ENCODE peak calls at places on chromosomes 4 and X, in eight cellular contexts. U is hepatocyte, I is SK-N-SH, K is PC-3, Z is GM23338, C is MM.1S, G is OCI-LY7, E is HCT116. Y is an unnamed sample.

GRCh38 chr4:38314663-38315062 is 349.3 kb upstream of the KLF3 start:
- DNase-seq in K (peak), C (no peak), G (no peak), I (no peak), E (no peak), U (no peak), Z (no peak), Y (no peak)

GRCh38 chr4:148173397-148174017 is 268.7 kb downstream of the NR3C2 start:
- DNase-seq in G (no peak), K (peak), U (no peak), C (no peak), Z (no peak), E (no peak), I (no peak), Y (no peak)

GRCh38 chrX:19593684-19594083 is 78.4 kb upstream of the MAP3K15 start:
- DNase-seq in K (peak), G (peak), Z (peak), C (peak), I (peak), E (peak), U (peak), Y (no peak)

GRCh38 chr4:30839583-30840520 is 119.7 kb downstream of the PCDH7 start:
- DNase-seq in Z (peak), I (no peak), E (peak), U (peak), G (no peak), K (peak), C (no peak), Y (no peak)

GRCh38 chr4:75110061-75110460 is 177.1 kb downstream of the PARM1 start:
- DNase-seq in K (no peak), I (no peak), U (no peak), G (no peak), E (no peak), C (no peak), Z (no peak), Y (no peak)

GRCh38 chrX:70089575-70090297 is 27.5 kb downstream of the OTUD6A start:
- DNase-seq in E (no peak), U (no peak), C (no peak), Z (no peak), I (no peak), K (peak), G (no peak), Y (no peak)

GRCh38 chr4:6986067-6986780 is 56.9 kb upstream of the TADA2B start:
- DNase-seq in E (no peak), Z (peak), I (peak), G (no peak), K (peak), C (no peak), U (peak), Y (peak)

GRCh38 chrX:47644557-47645091 is 5.7 kb downstream of the ELK1 start:
- DNase-seq in U (peak), G (no peak), I (peak), K (peak), Z (peak), C (peak), E (no peak), Y (peak)

GRCh38 chr4:139665690-139666529 is at the start of gene MGST2:
- DNase-seq in I (peak), Z (peak), E (no peak), U (peak), G (peak), C (peak), K (peak), Y (peak)

GRCh38 chrX:23764585-23764984 is 18.4 kb upstream of the SAT1 start:
- DNase-seq in G (no peak), I (no peak), E (no peak), Z (no peak), U (no peak), C (no peak), K (no peak), Y (no peak)

GRCh38 chrX:40107291-40108083 is 9.7 kb upstream of the BCOR start:
- DNase-seq in C (peak), E (peak), U (peak), I (peak), Z (peak), G (no peak), K (peak), Y (peak)

GRCh38 chr4:124754671-124755070 is 42.1 kb upstream of the ANKRD50 start:
- DNase-seq in Z (no peak), C (no peak), K (peak), G (no peak), E (no peak), U (no peak), I (no peak), Y (no peak)

GRCh38 chrX:13495232-13495631 is 74.2 kb upstream of the EGFL6 start:
- DNase-seq in Z (no peak), E (peak), C (no peak), U (no peak), I (no peak), K (no peak), G (no peak), Y (no peak)

GRCh38 chr4:19455196-19455595 is 796.5 kb upstream of the SLIT2 start:
- DNase-seq in Z (no peak), K (peak), E (peak), U (no peak), G (no peak), I (no peak), C (no peak), Y (no peak)

GRCh38 chrX:17933856-17934255 is 72.8 kb upstream of the RAI2 start:
- DNase-seq in G (no peak), E (no peak), Z (no peak), U (no peak), K (peak), I (no peak), C (no peak), Y (no peak)
- TF ChIP-seq EZH2phosphoT487 in G (no peak), E (no peak), Z (no peak), U (no peak), K (no peak), I (no peak), C (no peak), Y (no peak)

GRCh38 chrX:153659268-153659667 is 12.3 kb downstream of the DUSP9 start:
- DNase-seq in C (no peak), E (no peak), G (no peak), I (no peak), U (no peak), Z (no peak), K (no peak), Y (no peak)

GRCh38 chrX:153667281-153667831 is 6.3 kb downstream of the PNCK start:
- DNase-seq in G (no peak), I (no peak), E (no peak), K (no peak), C (no peak), U (no peak), Z (no peak), Y (no peak)

GRCh38 chrX:153665726-153666306 is 7.8 kb downstream of the PNCK start:
- DNase-seq in U (no peak), C (no peak), Z (no peak), G (no peak), K (no peak), I (no peak), E (no peak), Y (no peak)

GRCh38 chrX:153657161-153657560 is 10.2 kb downstream of the DUSP9 start:
- DNase-seq in Z (no peak), U (no peak), E (no peak), G (no peak), I (no peak), C (no peak), K (no peak), Y (no peak)

DNA sequence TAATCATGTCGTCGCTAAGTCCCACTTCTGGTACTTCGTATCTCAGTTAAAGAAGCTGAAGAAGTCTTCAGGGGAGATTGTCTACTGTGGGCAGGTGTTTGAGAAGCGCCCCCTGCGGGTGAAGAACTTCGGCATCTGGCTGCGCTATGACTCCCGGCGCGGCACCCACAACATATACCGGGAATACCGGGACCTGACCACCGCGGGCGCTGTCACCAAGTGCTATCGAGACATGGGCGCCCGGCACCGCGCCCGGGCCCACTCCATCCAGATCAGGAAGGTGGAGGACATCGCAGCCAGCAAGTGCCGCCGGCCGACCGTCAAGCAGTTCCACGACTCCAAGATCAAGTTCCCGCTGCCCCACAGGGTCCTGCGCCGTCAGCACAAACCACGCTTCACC is 11.3 kb downstream of the PNCK start:
- DNase-seq in C (peak), E (peak), Z (peak), U (peak), G (peak), K (no peak), I (peak), Y (peak)
- H3K4me2 ChIP-seq in C (peak), E (peak), Z (peak), U (peak), G (no peak), K (no peak), I (no peak), Y (no peak)

GRCh38 chr4:182193261-182193660 is 49.9 kb upstream of the TENM3 start:
- DNase-seq in Z (no peak), U (no peak), I (no peak), K (no peak), C (no peak), E (no peak), G (no peak), Y (no peak)

GRCh38 chr4:182189107-182189878 is 53.9 kb upstream of the TENM3 start:
- DNase-seq in C (no peak), Z (no peak), U (peak), K (peak), G (no peak), E (no peak), I (no peak), Y (no peak)

GRCh38 chr4:182190306-182190705 is 52.9 kb upstream of the TENM3 start:
- DNase-seq in E (no peak), G (no peak), K (no peak), C (no peak), I (no peak), Z (no peak), U (no peak), Y (no peak)

GRCh38 chr4:182194115-182194834 is 48.9 kb upstream of the TENM3 start:
- DNase-seq in I (no peak), C (no peak), K (no peak), E (no peak), G (no peak), U (no peak), Z (no peak), Y (no peak)

GRCh38 chr4:182192511-182193181 is 50.6 kb upstream of the TENM3 start:
- DNase-seq in C (no peak), K (no peak), E (no peak), I (no peak), Z (no peak), G (no peak), U (no peak), Y (no peak)
- TF ChIP-seq EZH2phosphoT487 in C (no peak), K (no peak), E (no peak), I (no peak), Z (no peak), G (no peak), U (no peak), Y (no peak)

DNA sequence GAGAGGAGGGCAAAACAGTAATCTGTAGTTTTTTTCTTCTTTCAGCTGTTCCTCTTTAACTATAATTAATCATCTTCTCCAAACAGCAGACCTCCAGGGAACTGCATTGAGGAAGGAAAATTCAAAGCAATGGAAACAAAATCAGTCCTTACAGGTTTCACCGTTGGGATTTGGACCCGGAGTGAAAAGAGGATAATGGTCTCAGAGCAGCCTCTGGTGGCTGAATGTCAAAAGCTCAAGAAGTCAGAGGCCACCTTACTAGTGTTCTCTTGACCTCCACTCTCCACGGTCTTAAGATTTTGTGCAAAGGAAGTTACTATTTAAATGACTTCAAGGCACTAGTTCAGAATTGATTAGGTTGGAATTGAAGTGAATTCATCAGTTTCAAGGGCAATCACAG is 16.0 kb upstream of the MID1 start:
- DNase-seq in C (no peak), U (peak), I (peak), G (no peak), K (peak), Z (peak), E (peak), Y (peak)
- H3K4me2 ChIP-seq in C (no peak), U (no peak), I (peak), G (no peak), K (peak), Z (no peak), E (peak), Y (no peak)

GRCh38 chrX:50615570-50616158 is 145.0 kb upstream of the DGKK start:
- DNase-seq in C (no peak), U (no peak), Z (peak), K (no peak), E (no peak), G (no peak), I (peak), Y (no peak)
- TF ChIP-seq EZH2phosphoT487 in C (no peak), U (no peak), Z (no peak), K (no peak), E (no peak), G (no peak), I (no peak), Y (no peak)

GRCh38 chr4:174633399-174633798 is 111.1 kb upstream of the HPGD start:
- DNase-seq in Z (no peak), K (peak), G (no peak), E (no peak), I (no peak), U (no peak), C (no peak), Y (no peak)
- H3K4me2 ChIP-seq in Z (no peak), K (peak), G (no peak), E (no peak), I (no peak), U (no peak), C (peak), Y (no peak)

DNA sequence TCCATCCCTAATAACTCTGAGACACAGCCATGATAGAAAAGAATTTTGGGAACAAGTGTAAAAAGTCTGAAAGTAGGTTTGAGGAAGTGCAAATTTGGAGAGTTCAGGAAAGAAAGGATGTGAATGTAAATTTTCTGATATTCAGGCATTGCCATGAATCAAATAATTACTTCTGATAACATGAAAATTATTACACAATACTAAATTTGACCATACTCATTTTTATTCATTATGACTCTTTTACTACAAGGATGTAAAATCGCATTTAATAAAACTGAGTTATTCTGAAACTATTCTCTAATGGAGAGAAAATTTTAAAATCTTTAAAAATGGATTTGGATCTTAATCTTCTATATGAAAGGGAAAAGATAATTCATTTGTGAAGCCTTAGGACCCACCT is 33.8 kb upstream of the NPY2R start:
- DNase-seq in G (no peak), U (no peak), E (no peak), Z (no peak), C (no peak), I (no peak), K (no peak), Y (no peak)
- TF ChIP-seq EZH2phosphoT487 in G (no peak), U (no peak), E (no peak), Z (no peak), C (no peak), I (no peak), K (no peak), Y (no peak)

GRCh38 chrX:643911-644303 is 13.3 kb downstream of the SHOX start:
- DNase-seq in I (peak), Z (peak), G (no peak), C (no peak), K (no peak), E (no peak), U (no peak), Y (no peak)

GRCh38 chrX:644304-645023 is 13.9 kb downstream of the SHOX start:
- DNase-seq in K (no peak), E (no peak), G (no peak), U (no peak), I (peak), Z (peak), C (no peak), Y (peak)

GRCh38 chrX:646796-647195 is 16.2 kb downstream of the SHOX start:
- DNase-seq in I (no peak), C (peak), Z (no peak), E (no peak), G (no peak), U (no peak), K (no peak), Y (no peak)

GRCh38 chrX:646228-646495 is 15.6 kb downstream of the SHOX start:
- DNase-seq in I (no peak), K (no peak), E (no peak), G (no peak), Z (no peak), C (no peak), U (no peak), Y (no peak)

DNA sequence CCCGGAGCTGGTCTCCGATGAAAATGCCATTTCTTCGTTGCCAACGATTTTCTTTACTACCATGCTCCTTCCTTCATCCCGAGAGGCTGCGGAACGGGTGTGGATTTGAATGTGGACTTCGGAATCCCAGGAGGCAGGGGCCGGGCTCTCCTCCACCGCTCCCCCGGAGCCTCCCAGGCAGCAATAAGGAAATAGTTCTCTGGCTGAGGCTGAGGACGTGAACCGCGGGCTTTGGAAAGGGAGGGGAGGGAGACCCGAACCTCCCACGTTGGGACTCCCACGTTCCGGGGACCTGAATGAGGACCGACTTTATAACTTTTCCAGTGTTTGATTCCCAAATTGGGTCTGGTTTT is 14.4 kb downstream of the SHOX start:
- DNase-seq in C (no peak), U (peak), K (no peak), I (no peak), G (no peak), Z (peak), E (no peak), Y (peak)
- H3K4me2 ChIP-seq in C (no peak), U (peak), K (no peak), I (no peak), G (no peak), Z (peak), E (no peak), Y (peak)